ENCODE peak calls at places on chromosomes 11 and 22, in six cellular contexts. M is astrocyte, B is lower leg skin, H is brain microvascular endothelial cell, R is cardiac fibroblast, G is lower lobe of right lung. N is an unnamed sample.

GRCh38 chr11:117020287-117020686 is 77.9 kb downstream of the SIK3 start:
- DNase-seq in M (no peak), B (no peak), H (no peak), R (no peak), G (no peak), N (no peak)

GRCh38 chr22:20552450-20552894 is 45.1 kb downstream of the MED15 start:
- DNase-seq in M (no peak), B (peak), H (peak), R (peak), G (no peak), N (peak)

GRCh38 chr22:40660725-40661124 is 18.6 kb upstream of the MCHR1 start:
- DNase-seq in M (no peak), B (no peak), H (no peak), R (no peak), G (no peak), N (no peak)

GRCh38 chr11:62120466-62120865 is 3.3 kb upstream of the INCENP start:
- DNase-seq in M (no peak), B (no peak), H (no peak), R (no peak), G (no peak), N (no peak)

GRCh38 chr11:64121637-64122410 is 44.1 kb downstream of the MACROD1 start:
- DNase-seq in M (peak), B (no peak), H (peak), R (peak), G (no peak), N (peak)

GRCh38 chr11:12591706-12592105 is 82.5 kb upstream of the TEAD1 start:
- DNase-seq in M (no peak), B (no peak), H (no peak), R (no peak), G (no peak), N (no peak)

GRCh38 chr11:90220391-90220790 is 2.5 kb downstream of the CHORDC1 start:
- DNase-seq in M (peak), B (no peak), H (peak), R (peak), G (no peak), N (peak)

GRCh38 chr22:30357650-30358215 is 926 bp downstream of the CCDC157 start:
- DNase-seq in M (no peak), B (no peak), H (no peak), R (no peak), G (no peak), N (no peak)

GRCh38 chr11:85182437-85183109 is 444.6 kb downstream of the DLG2 start:
- DNase-seq in M (peak), B (no peak), H (peak), R (peak), G (no peak), N (no peak)

GRCh38 chr11:134030853-134031252 is 38.0 kb upstream of the JAM3 start:
- DNase-seq in M (no peak), B (no peak), H (no peak), R (no peak), G (no peak), N (no peak)
- TF ChIP-seq CTCF in M (no peak), B (no peak), H (peak), R (no peak), G (no peak), N (no peak)

DNA sequence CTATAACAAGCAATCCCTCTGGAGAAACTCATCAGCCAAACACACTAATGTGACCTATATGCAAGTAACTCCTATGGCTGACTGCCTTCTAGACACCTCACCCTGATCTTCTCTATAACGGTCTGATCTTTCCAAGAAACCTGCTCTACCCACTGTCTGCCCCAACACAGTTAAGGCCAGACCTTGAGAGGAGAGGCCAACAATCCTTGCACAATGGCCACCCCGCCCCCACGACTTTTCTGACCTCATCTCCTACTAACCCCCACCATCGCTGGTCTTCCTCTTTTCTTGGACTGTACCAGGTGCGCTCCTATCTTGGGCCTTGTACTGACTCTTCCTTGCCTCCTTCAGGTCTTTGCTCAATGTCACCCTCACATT is 12.5 kb downstream of the HIRA start:
- DNase-seq in M (no peak), B (no peak), H (no peak), R (no peak), G (peak), N (no peak)
- TF ChIP-seq CTCF in M (no peak), B (no peak), H (no peak), R (no peak), G (no peak), N (no peak)

DNA sequence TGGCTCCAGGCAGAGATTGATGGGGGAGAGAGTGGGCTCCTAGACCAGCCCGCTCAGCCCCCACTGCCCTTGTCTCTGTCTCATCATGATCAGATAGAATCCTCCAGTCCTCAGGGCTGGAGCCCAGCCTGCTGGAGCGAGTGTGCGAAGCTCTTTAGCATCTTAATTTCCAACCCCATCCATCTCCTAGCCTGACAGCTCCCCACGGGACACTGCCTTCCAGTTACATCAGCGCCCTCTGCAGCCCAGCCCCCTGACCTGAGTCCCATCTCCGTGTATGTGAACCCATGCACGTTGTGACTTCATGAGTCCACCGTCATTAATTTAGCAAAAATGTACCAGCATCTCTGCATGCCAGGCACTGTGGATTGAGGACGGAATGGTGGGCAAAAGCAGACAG is 2.1 kb downstream of the P2RX3 start:
- DNase-seq in M (no peak), B (no peak), H (no peak), R (peak), G (no peak), N (no peak)
- TF ChIP-seq CTCF in M (no peak), B (no peak), H (peak), R (peak), G (no peak), N (no peak)

GRCh38 chr11:132184079-132184478 is 813.7 kb downstream of the NTM start:
- DNase-seq in M (no peak), B (no peak), H (no peak), R (no peak), G (no peak), N (no peak)

GRCh38 chr11:132187814-132188213 is 817.4 kb downstream of the NTM start:
- DNase-seq in M (peak), B (no peak), H (peak), R (peak), G (no peak), N (no peak)

GRCh38 chr11:132187391-132187790 is 817.0 kb downstream of the NTM start:
- DNase-seq in M (no peak), B (no peak), H (no peak), R (no peak), G (no peak), N (no peak)

GRCh38 chr11:132186193-132186592 is 815.8 kb downstream of the NTM start:
- DNase-seq in M (no peak), B (no peak), H (no peak), R (no peak), G (no peak), N (no peak)

GRCh38 chr11:132186699-132187098 is 816.3 kb downstream of the NTM start:
- DNase-seq in M (no peak), B (no peak), H (no peak), R (no peak), G (no peak), N (no peak)
- TF ChIP-seq CTCF in M (peak), B (no peak), H (peak), R (peak), G (no peak), N (peak)

DNA sequence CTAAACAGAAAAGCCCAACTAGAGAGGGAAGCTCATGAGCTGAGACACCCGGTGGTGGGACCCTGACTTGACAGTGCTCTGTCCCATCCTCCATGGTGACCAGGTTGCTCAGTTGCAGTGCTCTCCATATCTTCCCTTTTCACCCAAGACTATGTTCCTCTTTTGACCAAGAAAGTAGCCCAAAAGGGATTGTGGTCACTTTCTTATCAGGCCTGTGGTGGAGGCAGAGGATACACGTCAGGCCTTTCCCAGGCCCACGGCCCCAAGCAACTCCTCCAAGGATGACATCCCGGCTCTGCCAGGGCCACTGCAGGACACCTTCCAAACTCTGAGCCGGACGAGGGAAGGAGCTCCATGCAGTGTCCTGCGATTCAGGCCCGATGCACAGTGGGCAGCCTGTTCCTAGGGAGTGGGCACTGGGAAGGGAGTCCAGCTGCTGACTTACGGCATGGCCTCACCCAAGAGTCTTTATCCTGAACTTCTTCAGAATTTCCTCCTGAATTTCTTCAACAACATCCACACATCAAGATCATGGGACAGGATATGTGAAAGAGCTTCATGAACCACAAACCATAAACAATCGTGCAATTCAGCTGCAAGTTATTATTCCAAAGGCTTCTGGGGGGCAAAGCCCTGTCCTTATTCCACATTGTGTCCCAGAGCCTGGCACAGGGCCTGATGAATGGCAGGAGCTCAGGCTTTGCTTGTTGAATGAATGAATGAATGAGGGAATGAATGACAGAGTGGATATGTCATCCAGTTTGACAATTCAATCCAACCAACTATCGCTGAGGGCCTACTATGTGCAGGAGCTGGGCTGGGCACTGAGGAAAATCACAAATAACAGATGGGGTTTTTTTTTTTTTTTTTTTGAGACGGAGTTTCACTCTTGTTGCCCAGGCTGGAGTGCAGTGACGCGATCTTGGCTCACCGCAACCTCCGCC is 36.0 kb upstream of the MYH9 start:
- DNase-seq in M (peak), B (no peak), H (peak), R (peak), G (no peak), N (peak)
- TF ChIP-seq CTCF in M (no peak), B (no peak), H (no peak), R (no peak), G (no peak), N (no peak)

N was measured in foreskin fibroblast.